ENCODE peak calls at places on chromosomes 5 and 9, in four cellular contexts. H is AG08396, V is hepatocyte, O is NCI-H2029 treated with DMSO at 0.1 percent for 48 hours. F is an unnamed sample.

GRCh38 chr9:125850763-125851162 is 103.6 kb downstream of the PBX3 start:
- DNase-seq in H (no peak), V (no peak), O (no peak), F (peak)

GRCh38 chr5:31531543-31531887 is 378 bp downstream of the DROSHA start:
- DNase-seq in H (peak), V (peak), O (no peak), F (no peak)

GRCh38 chr9:132415181-132415580 is 5.2 kb downstream of the CFAP77 start:
- DNase-seq in H (no peak), V (no peak), O (no peak), F (no peak)

GRCh38 chr9:94222870-94223269 is 36.2 kb upstream of the ZNF169 start:
- DNase-seq in H (no peak), V (no peak), O (no peak), F (no peak)

GRCh38 chr5:148467958-148468357 is 84.2 kb downstream of the FBXO38 start:
- DNase-seq in H (no peak), V (no peak), O (peak), F (no peak)

GRCh38 chr5:158382473-158382872 is 523.5 kb upstream of the CLINT1 start:
- DNase-seq in H (peak), V (peak), O (no peak), F (peak)

GRCh38 chr9:68747043-68747533 is 42.0 kb downstream of the PIP5K1B start:
- DNase-seq in H (no peak), V (peak), O (no peak), F (no peak)

GRCh38 chr5:128674837-128675446 is 136.9 kb upstream of the FBN2 start:
- DNase-seq in H (peak), V (peak), O (no peak), F (peak)

GRCh38 chr5:121086671-121087070 is 622.6 kb downstream of the PRR16 start:
- DNase-seq in H (no peak), V (no peak), O (no peak), F (no peak)

GRCh38 chr9:76194896-76195295 is 199.3 kb downstream of the RFK start:
- DNase-seq in H (no peak), V (no peak), O (no peak), F (no peak)

GRCh38 chr9:29939559-29939958 is 2366.3 kb upstream of the C9orf72 start:
- DNase-seq in H (no peak), V (no peak), O (no peak), F (no peak)

GRCh38 chr9:33719581-33720374 is 75.6 kb upstream of the PRSS3 start:
- DNase-seq in H (no peak), V (no peak), O (peak), F (no peak)

GRCh38 chr5:150132740-150133139 is 22.9 kb downstream of the PDGFRB start:
- DNase-seq in H (no peak), V (no peak), O (no peak), F (no peak)

F was measured in foreskin melanocyte.